ENCODE peak calls at places on chromosomes 12 and 14, in four cellular contexts. G, F, X and Q are unnamed samples.

GRCh38 chr12:131041216-131041967 is 87.7 kb downstream of the ADGRD1 start:
- DNase-seq in G (no peak), F (no peak), X (no peak), Q (no peak)

GRCh38 chr12:54222609-54223008 is 33.8 kb upstream of the SMUG1 start:
- DNase-seq in G (no peak), F (peak; percentile 15), X (peak; percentile 95), Q (no peak)

GRCh38 chr12:98399532-98399931 is 115.9 kb upstream of the TMPO start:
- DNase-seq in G (peak; percentile 42), F (peak; percentile 66), X (peak; percentile 42), Q (peak; percentile 30)

GRCh38 chr12:111451649-111452129 is 46.0 kb downstream of the SH2B3 start:
- DNase-seq in G (no peak), F (peak; percentile 60), X (peak; percentile 50), Q (no peak)

GRCh38 chr14:66508547-66508845 is 549 bp downstream of the GPHN start:
- DNase-seq in G (no peak), F (no peak), X (no peak), Q (no peak)

GRCh38 chr12:1443421-1444141 is 150.8 kb downstream of the FBXL14 start:
- DNase-seq in G (no peak), F (no peak), X (no peak), Q (no peak)

GRCh38 chr14:40762685-40763084 is 844.0 kb upstream of the LRFN5 start:
- DNase-seq in G (no peak), F (no peak), X (no peak), Q (no peak)

GRCh38 chr12:93256258-93256969 is 121.3 kb upstream of the NUDT4 start:
- DNase-seq in G (no peak), F (no peak), X (no peak), Q (no peak)

GRCh38 chr12:19084547-19084946 is 45.0 kb upstream of the PLEKHA5 start:
- DNase-seq in G (no peak), F (no peak), X (no peak), Q (no peak)

GRCh38 chr12:78060186-78060585 is 229.5 kb downstream of the NAV3 start:
- DNase-seq in G (no peak), F (peak; percentile 6), X (peak; percentile 9), Q (no peak)

GRCh38 chr12:116771651-116772050 is 33.5 kb downstream of the RNFT2 start:
- DNase-seq in G (no peak), F (no peak), X (no peak), Q (no peak)

GRCh38 chr12:132066345-132066685 is 77.8 kb downstream of the DDX51 start:
- DNase-seq in G (no peak), F (peak; percentile 91), X (no peak), Q (no peak)

GRCh38 chr12:32756476-32757158 is 920 bp upstream of the YARS2 start:
- DNase-seq in G (no peak), F (no peak), X (no peak), Q (no peak)

GRCh38 chr12:40015360-40015759 is 90.5 kb downstream of the SLC2A13 start:
- DNase-seq in G (no peak), F (no peak), X (peak; percentile 33), Q (no peak)

GRCh38 chr14:68891851-68892660 is 87.0 kb downstream of the ACTN1 start:
- DNase-seq in G (no peak), F (no peak), X (peak; percentile 38), Q (no peak)

GRCh38 chr12:21305666-21306065 is 29.1 kb downstream of the SLCO1A2 start:
- DNase-seq in G (no peak), F (no peak), X (no peak), Q (no peak)

GRCh38 chr12:6627598-6627997 is 8.2 kb downstream of the LPAR5 start:
- DNase-seq in G (no peak), F (peak; percentile 20), X (no peak), Q (no peak)

GRCh38 chr12:75236206-75236605 is 26.6 kb upstream of the KCNC2 start:
- DNase-seq in G (no peak), F (no peak), X (no peak), Q (no peak)

GRCh38 chr12:57889541-57889989 is 43.0 kb upstream of the CTDSP2 start:
- DNase-seq in G (no peak), F (no peak), X (no peak), Q (no peak)

GRCh38 chr12:57319678-57320469 is 68.9 kb upstream of the STAC3 start:
- DNase-seq in G (no peak), F (no peak), X (no peak), Q (no peak)

GRCh38 chr14:68464716-68465115 is 328.2 kb downstream of the ZFP36L1 start:
- DNase-seq in G (no peak), F (peak; percentile 13), X (peak; percentile 86), Q (no peak)

GRCh38 chr12:12859690-12860089 is 31.7 kb upstream of the GPRC5A start:
- DNase-seq in G (no peak), F (no peak), X (peak; percentile 25), Q (no peak)

GRCh38 chr14:70177092-70177491 is 11.7 kb downstream of the SLC8A3 start:
- DNase-seq in G (no peak), F (no peak), X (no peak), Q (no peak)

GRCh38 chr12:116538076-116538591 is 21.0 kb upstream of the MAP1LC3B2 start:
- DNase-seq in G (no peak), F (peak; percentile 10), X (no peak), Q (no peak)

GRCh38 chr14:90091393-90091792 is 29.6 kb downstream of the KCNK13 start:
- DNase-seq in G (no peak), F (no peak), X (no peak), Q (no peak)

GRCh38 chr14:103130017-103130764 is 6.9 kb downstream of the TNFAIP2 start:
- DNase-seq in G (no peak), F (no peak), X (no peak), Q (no peak)

GRCh38 chr12:13242926-13243325 is 46.4 kb downstream of the EMP1 start:
- DNase-seq in G (no peak), F (no peak), X (no peak), Q (no peak)

GRCh38 chr12:102026728-102027127 is 35.1 kb downstream of the WASHC3 start:
- DNase-seq in G (no peak), F (no peak), X (no peak), Q (no peak)

GRCh38 chr12:55637467-55637866 is 775 bp downstream of the OR10P1 start:
- DNase-seq in G (no peak), F (no peak), X (no peak), Q (peak; percentile 10)

GRCh38 chr14:104214819-104215218 is 76.4 kb downstream of the KIF26A start:
- DNase-seq in G (no peak), F (no peak), X (no peak), Q (no peak)